ENCODE peak calls at places on chromosomes 12 and 14, in ten cellular contexts. E is mammary epithelial cell, F is GM23248, C is heart right ventricle, J is dorsolateral prefrontal cortex, K is PC-3, V is SK-N-SH, G is endodermal cell, W is Caco-2, X is neural progenitor cell. S is an unnamed sample. For H3K27me3, the result is how much of the 10 kb centered on the place peaks cover.

GRCh38 chr12:80412343-80412953 is 31.6 kb upstream of the PTPRQ start:
- DNase-seq in E (peak), F (peak), C (no peak), J (no peak), K (peak), V (peak), G (no peak), W (peak), X (peak), S (peak)

GRCh38 chr12:47949441-47950341 is 13.7 kb upstream of the TMEM106C start:
- DNase-seq in E (peak), F (peak), C (peak), J (peak), K (peak), V (peak), G (peak), W (peak), X (peak), S (peak)

GRCh38 chr14:30295980-30296379 is 263.0 kb upstream of the G2E3 start:
- DNase-seq in E (peak), F (no peak), C (no peak), J (no peak), K (no peak), V (no peak), G (no peak), W (no peak), X (no peak), S (no peak)

GRCh38 chr12:127640181-127640886 is 626.6 kb upstream of the TMEM132C start:
- DNase-seq in E (no peak), F (peak), C (no peak), J (no peak), K (no peak), V (no peak), G (no peak), W (no peak), X (no peak), S (no peak)

GRCh38 chr12:124532331-124532750 is 35.1 kb downstream of the NCOR2 start:
- DNase-seq in E (no peak), F (no peak), C (no peak), J (no peak), K (no peak), V (peak), G (no peak), W (no peak), X (peak), S (no peak)

GRCh38 chr14:95303552-95303951 is 16.2 kb downstream of the CLMN start:
- DNase-seq in E (no peak), F (no peak), C (no peak), J (peak), K (no peak), V (peak), G (no peak), W (no peak), X (no peak), S (no peak)

GRCh38 chr12:26631846-26632245 is 201.1 kb downstream of the ITPR2 start:
- DNase-seq in E (no peak), F (peak), C (no peak), J (no peak), K (peak), V (no peak), G (no peak), W (no peak), X (no peak), S (no peak)

GRCh38 chr12:122641976-122642375 is 61.2 kb downstream of the HCAR2 start:
- DNase-seq in E (peak), F (peak), C (no peak), J (no peak), K (peak), V (no peak), G (no peak), W (no peak), X (no peak), S (no peak)

GRCh38 chr12:29546000-29546399 is 48.5 kb upstream of the OVCH1 start:
- DNase-seq in E (no peak), F (no peak), C (no peak), J (no peak), K (no peak), V (no peak), G (peak), W (no peak), X (no peak), S (no peak)

GRCh38 chr12:86241600-86241999 is 14.6 kb downstream of the MGAT4C start:
- DNase-seq in E (no peak), F (no peak), C (no peak), J (no peak), K (no peak), V (no peak), G (no peak), W (no peak), X (no peak), S (no peak)

GRCh38 chr14:77409131-77409533 is 14.2 kb downstream of the NOXRED1 start:
- DNase-seq in E (peak), F (peak), C (no peak), J (no peak), K (peak), V (no peak), G (peak), W (peak), X (peak), S (no peak)

GRCh38 chr12:6635856-6636521 is at the start of gene LPAR5:
- DNase-seq in E (peak), F (peak), C (peak), J (no peak), K (peak), V (peak), G (peak), W (no peak), X (no peak), S (peak)

GRCh38 chr12:968561-968960 is 19.1 kb upstream of the RAD52 start:
- DNase-seq in E (no peak), F (no peak), C (no peak), J (no peak), K (no peak), V (no peak), G (no peak), W (no peak), X (no peak), S (no peak)

GRCh38 chr14:100612879-100613455 is 25.8 kb upstream of the BEGAIN start:
- DNase-seq in E (no peak), F (no peak), C (no peak), J (peak), K (no peak), V (peak), G (peak), W (no peak), X (no peak), S (peak)

GRCh38 chr12:47797432-47797831 is 22.3 kb downstream of the HDAC7 start:
- DNase-seq in E (no peak), F (no peak), C (no peak), J (no peak), K (peak), V (peak), G (peak), W (peak), X (peak), S (peak)

GRCh38 chr12:101743724-101744472 is 4.6 kb upstream of the SYCP3 start:
- DNase-seq in E (no peak), F (no peak), C (no peak), J (no peak), K (no peak), V (no peak), G (no peak), W (no peak), X (peak), S (no peak)

GRCh38 chr12:122880668-122881067 is 15.3 kb downstream of the VPS37B start:
- DNase-seq in E (no peak), F (peak), C (no peak), J (peak), K (peak), V (peak), G (peak), W (no peak), X (peak), S (peak)

GRCh38 chr12:4251228-4251891 is 22.2 kb upstream of the CCND2 start:
- DNase-seq in E (no peak), F (no peak), C (no peak), J (no peak), K (no peak), V (no peak), G (no peak), W (no peak), X (no peak), S (no peak)

GRCh38 chr12:82688619-82689018 is 1.9 kb downstream of the TMTC2 start:
- DNase-seq in E (no peak), F (no peak), C (no peak), J (no peak), K (no peak), V (no peak), G (no peak), W (no peak), X (peak), S (no peak)
- H3K4me3 ChIP-seq in E (peak), F (peak), C (peak), J (peak), K (peak), V (peak), G (peak), W (no peak), X (peak), S (no peak)

GRCh38 chr14:101774814-101775213 is 13.3 kb downstream of the PPP2R5C start:
- DNase-seq in E (no peak), F (no peak), C (no peak), J (no peak), K (no peak), V (no peak), G (no peak), W (no peak), X (no peak), S (no peak)

GRCh38 chr14:101774006-101774755 is 12.7 kb downstream of the PPP2R5C start:
- DNase-seq in E (no peak), F (no peak), C (no peak), J (peak), K (no peak), V (no peak), G (no peak), W (no peak), X (no peak), S (no peak)

GRCh38 chr14:101773378-101773777 is 11.9 kb downstream of the PPP2R5C start:
- DNase-seq in E (no peak), F (no peak), C (no peak), J (no peak), K (no peak), V (no peak), G (no peak), W (no peak), X (no peak), S (no peak)

GRCh38 chr14:101775756-101776292 is 14.3 kb downstream of the PPP2R5C start:
- DNase-seq in E (no peak), F (no peak), C (no peak), J (no peak), K (no peak), V (no peak), G (no peak), W (no peak), X (no peak), S (no peak)

DNA sequence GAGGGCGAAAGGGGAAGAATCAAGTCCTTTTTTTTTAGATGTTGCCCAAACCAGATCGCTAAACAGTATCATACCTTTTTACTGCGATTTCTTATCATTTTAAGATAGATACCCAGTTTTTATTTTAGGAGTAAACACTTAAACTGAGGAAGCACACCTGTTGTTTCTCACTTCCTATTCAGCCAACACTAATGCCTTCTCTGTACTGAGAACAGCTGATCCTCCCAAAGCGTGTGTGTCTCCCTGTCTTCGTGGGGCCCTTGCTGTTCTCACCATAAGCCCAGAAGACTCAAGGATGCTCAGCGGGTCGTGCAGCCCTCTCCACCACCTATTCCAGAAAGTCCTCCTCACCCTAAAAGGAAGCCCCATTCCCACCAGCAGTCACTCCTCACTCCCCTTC is 14.8 kb downstream of the PPP2R5C start:
- DNase-seq in E (no peak), F (no peak), C (no peak), J (no peak), K (no peak), V (no peak), G (no peak), W (no peak), X (no peak), S (no peak)
- H3K27me3 ChIP-seq in E (under half), F (under half), C (under half), J (under half), K (under half), V (under half), G (under half), W (under half), X (under half), S (under half)

GRCh38 chr14:68564236-68564825 is 228.5 kb downstream of the ZFP36L1 start:
- DNase-seq in E (no peak), F (no peak), C (no peak), J (no peak), K (no peak), V (no peak), G (peak), W (no peak), X (peak), S (no peak)
- H3K4me3 ChIP-seq in E (no peak), F (no peak), C (no peak), J (no peak), K (no peak), V (no peak), G (no peak), W (no peak), X (no peak), S (no peak)

DNA sequence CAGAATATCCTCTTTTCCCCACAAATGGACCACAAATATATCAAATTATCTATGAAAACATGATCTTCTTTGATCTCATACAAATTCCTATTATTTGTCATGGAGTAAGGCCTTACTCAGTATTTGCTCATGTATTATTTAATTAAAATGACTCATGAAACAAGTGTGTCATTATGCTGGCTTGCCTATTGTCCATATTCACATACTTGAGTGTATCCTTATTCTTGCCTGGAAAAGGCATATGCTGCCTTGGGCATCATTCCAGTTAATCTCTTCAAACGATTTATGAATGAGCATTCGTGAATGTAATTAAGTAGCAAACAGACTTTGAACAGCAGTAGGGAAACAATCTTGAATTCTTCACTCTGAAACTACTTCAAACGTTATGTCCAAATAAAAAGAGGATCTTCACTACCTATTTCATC is 22.6 kb upstream of the SNRPF start:
- DNase-seq in E (peak), F (peak), C (no peak), J (no peak), K (peak), V (peak), G (no peak), W (no peak), X (no peak), S (no peak)
- H3K27me3 ChIP-seq in E (under half), F (under half), C (under half), J (under half), K (under half), V (under half), G (under half), W (under half), X (under half), S (under half)

GRCh38 chr12:106074706-106075392 is 63.9 kb downstream of the NUAK1 start:
- DNase-seq in E (no peak), F (no peak), C (no peak), J (no peak), K (no peak), V (peak), G (peak), W (no peak), X (peak), S (no peak)
- H3K4me3 ChIP-seq in E (no peak), F (no peak), C (no peak), J (no peak), K (no peak), V (no peak), G (no peak), W (no peak), X (no peak), S (no peak)

DNA sequence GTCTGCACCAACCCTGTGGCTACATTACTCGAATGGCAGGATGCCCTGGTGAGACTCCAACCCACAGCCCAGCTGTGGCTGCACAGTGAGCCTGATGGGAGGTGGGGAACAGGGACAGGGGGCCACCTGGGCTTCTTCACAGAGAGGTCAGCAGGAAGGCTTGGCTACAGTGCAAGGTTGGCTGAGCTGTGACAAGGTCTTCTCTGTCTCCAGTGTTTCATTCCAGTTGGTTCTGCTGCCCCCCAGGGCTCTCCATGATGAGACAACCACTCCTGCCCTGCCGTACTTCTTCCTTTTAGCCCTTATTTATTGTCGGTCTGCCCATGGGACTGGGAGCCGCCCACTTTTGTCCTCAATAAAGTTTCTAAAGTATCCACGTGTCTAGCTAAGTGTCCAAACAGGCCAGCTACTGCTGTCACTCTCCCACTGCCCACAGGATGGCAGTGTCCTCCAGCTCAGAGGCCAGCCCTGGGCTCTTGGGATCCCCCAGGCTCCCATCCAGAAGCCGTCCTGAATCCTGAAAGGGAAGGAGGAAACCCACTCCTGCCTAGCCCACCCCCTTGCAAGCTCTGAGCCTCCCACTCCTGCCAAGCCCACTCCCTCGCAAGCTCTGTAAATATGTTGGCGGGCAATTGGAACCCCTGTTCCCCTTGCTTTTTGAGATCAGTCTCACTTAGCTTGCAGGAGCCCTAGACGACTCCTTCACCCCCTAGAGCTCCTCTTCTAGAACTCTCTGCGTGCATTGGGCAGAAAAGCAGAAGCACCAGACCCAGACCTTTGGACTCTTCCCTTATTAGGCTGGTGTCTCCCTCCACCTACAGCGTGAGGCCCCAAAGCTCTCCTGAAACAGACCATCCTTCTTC is 5.4 kb downstream of the C1QL4 start:
- DNase-seq in E (peak), F (peak), C (peak), J (peak), K (peak), V (peak), G (peak), W (peak), X (peak), S (peak)
- H3K27me3 ChIP-seq in E (under half), F (under half), C (under half), J (under half), K (under half), V (under half), G (half or more), W (under half), X (under half), S (under half)

GRCh38 chr12:43551971-43552559 is at the start of gene ADAMTS20:
- DNase-seq in E (peak), F (peak), C (no peak), J (no peak), K (no peak), V (peak), G (peak), W (no peak), X (peak), S (peak)
- H3K4me3 ChIP-seq in E (no peak), F (peak), C (no peak), J (peak), K (no peak), V (peak), G (peak), W (no peak), X (peak), S (peak)

GRCh38 chr14:103697601-103698379 is 17.5 kb downstream of the XRCC3 start:
- DNase-seq in E (no peak), F (no peak), C (no peak), J (no peak), K (no peak), V (no peak), G (no peak), W (no peak), X (no peak), S (no peak)
- H3K27me3 ChIP-seq in E (under half), F (under half), C (under half), J (under half), K (under half), V (under half), G (under half), W (under half), X (under half), S (under half)

S was measured in H7.